ENCODE peak calls at places on chromosomes 6 and 20, in eight cellular contexts. One of them, this sample, is unnamed.

GRCh38 chr6:78538002-78538401 is 329.3 kb upstream of the IRAK1BP1 start:
- DNase-seq in thoracic aorta: no peak
- DNase-seq in left ventricle myocardium inferior: no peak
- DNase-seq in heart right ventricle: no peak
- DNase-seq in H9: no peak
- DNase-seq in colonic mucosa: no peak
- DNase-seq in AG09309: no peak
- DNase-seq in B cell: no peak
- DNase-seq in this sample: no peak

GRCh38 chr6:92468066-92468465 is 951.3 kb downstream of the EPHA7 start:
- DNase-seq in heart right ventricle: no peak
- DNase-seq in H9: no peak
- DNase-seq in thoracic aorta: no peak
- DNase-seq in left ventricle myocardium inferior: no peak
- DNase-seq in colonic mucosa: no peak
- DNase-seq in AG09309: no peak
- DNase-seq in B cell: no peak
- DNase-seq in this sample: no peak

GRCh38 chr6:37688088-37688850 is 9.4 kb downstream of the MDGA1 start:
- DNase-seq in left ventricle myocardium inferior: no peak
- DNase-seq in colonic mucosa: no peak
- DNase-seq in heart right ventricle: no peak
- DNase-seq in B cell: no peak
- DNase-seq in AG09309: no peak
- DNase-seq in H9: no peak
- DNase-seq in thoracic aorta: no peak
- DNase-seq in this sample: no peak

GRCh38 chr6:107847844-107848802 is 24.0 kb upstream of the SCML4 start:
- DNase-seq in colonic mucosa: peak
- DNase-seq in heart right ventricle: peak
- DNase-seq in AG09309: peak
- DNase-seq in B cell: peak
- DNase-seq in left ventricle myocardium inferior: peak
- DNase-seq in thoracic aorta: peak
- DNase-seq in H9: peak
- DNase-seq in this sample: peak

GRCh38 chr20:36344517-36345132 is 38.5 kb downstream of the DLGAP4 start:
- DNase-seq in left ventricle myocardium inferior: peak
- DNase-seq in H9: peak
- DNase-seq in AG09309: peak
- DNase-seq in B cell: no peak
- DNase-seq in colonic mucosa: peak
- DNase-seq in thoracic aorta: no peak
- DNase-seq in heart right ventricle: no peak
- DNase-seq in this sample: peak

GRCh38 chr20:38764563-38765355 is 16.5 kb downstream of the ACTR5 start:
- DNase-seq in thoracic aorta: no peak
- DNase-seq in B cell: no peak
- DNase-seq in AG09309: peak
- DNase-seq in colonic mucosa: no peak
- DNase-seq in left ventricle myocardium inferior: no peak
- DNase-seq in H9: no peak
- DNase-seq in heart right ventricle: no peak
- DNase-seq in this sample: no peak

GRCh38 chr6:97626586-97627441 is 343.8 kb upstream of the MMS22L start:
- DNase-seq in left ventricle myocardium inferior: no peak
- DNase-seq in heart right ventricle: no peak
- DNase-seq in AG09309: no peak
- DNase-seq in thoracic aorta: no peak
- DNase-seq in H9: no peak
- DNase-seq in B cell: no peak
- DNase-seq in colonic mucosa: no peak
- DNase-seq in this sample: peak

GRCh38 chr6:104956663-104957294 is at the start of gene LIN28B:
- DNase-seq in H9: no peak
- DNase-seq in heart right ventricle: no peak
- DNase-seq in AG09309: no peak
- DNase-seq in thoracic aorta: no peak
- DNase-seq in colonic mucosa: no peak
- DNase-seq in left ventricle myocardium inferior: no peak
- DNase-seq in B cell: no peak
- DNase-seq in this sample: no peak

GRCh38 chr20:21832442-21833152 is 127.1 kb downstream of the PAX1 start:
- DNase-seq in colonic mucosa: no peak
- DNase-seq in left ventricle myocardium inferior: no peak
- DNase-seq in B cell: no peak
- DNase-seq in thoracic aorta: no peak
- DNase-seq in H9: no peak
- DNase-seq in AG09309: no peak
- DNase-seq in heart right ventricle: no peak
- DNase-seq in this sample: no peak

GRCh38 chr20:63261808-63262528 is 7.7 kb upstream of the NKAIN4 start:
- DNase-seq in AG09309: no peak
- DNase-seq in colonic mucosa: no peak
- DNase-seq in heart right ventricle: no peak
- DNase-seq in left ventricle myocardium inferior: no peak
- DNase-seq in H9: no peak
- DNase-seq in B cell: no peak
- DNase-seq in thoracic aorta: no peak
- DNase-seq in this sample: no peak

GRCh38 chr6:38337819-38338465 is 301.8 kb downstream of the BTBD9 start:
- DNase-seq in heart right ventricle: no peak
- DNase-seq in H9: no peak
- DNase-seq in left ventricle myocardium inferior: no peak
- DNase-seq in B cell: no peak
- DNase-seq in colonic mucosa: no peak
- DNase-seq in thoracic aorta: no peak
- DNase-seq in AG09309: peak
- DNase-seq in this sample: no peak

GRCh38 chr6:134398453-134398852 is 80.5 kb upstream of the SGK1 start:
- DNase-seq in thoracic aorta: no peak
- DNase-seq in AG09309: no peak
- DNase-seq in B cell: peak
- DNase-seq in left ventricle myocardium inferior: no peak
- DNase-seq in colonic mucosa: no peak
- DNase-seq in heart right ventricle: no peak
- DNase-seq in H9: no peak
- DNase-seq in this sample: no peak

GRCh38 chr20:61608275-61609085 is 356.4 kb downstream of the CDH4 start:
- DNase-seq in AG09309: no peak
- DNase-seq in left ventricle myocardium inferior: no peak
- DNase-seq in H9: peak
- DNase-seq in thoracic aorta: no peak
- DNase-seq in colonic mucosa: no peak
- DNase-seq in heart right ventricle: no peak
- DNase-seq in B cell: no peak
- DNase-seq in this sample: peak

GRCh38 chr6:9404351-9405146 is 969.2 kb upstream of the SLC35B3 start:
- DNase-seq in B cell: no peak
- DNase-seq in heart right ventricle: no peak
- DNase-seq in left ventricle myocardium inferior: no peak
- DNase-seq in AG09309: no peak
- DNase-seq in colonic mucosa: no peak
- DNase-seq in H9: no peak
- DNase-seq in thoracic aorta: no peak
- DNase-seq in this sample: no peak

GRCh38 chr6:36346486-36346885 is 9.8 kb upstream of the BNIP5 start:
- DNase-seq in B cell: no peak
- DNase-seq in AG09309: no peak
- DNase-seq in thoracic aorta: no peak
- DNase-seq in colonic mucosa: no peak
- DNase-seq in left ventricle myocardium inferior: no peak
- DNase-seq in H9: no peak
- DNase-seq in heart right ventricle: no peak
- DNase-seq in this sample: no peak

GRCh38 chr6:56370591-56371198 is 123.3 kb upstream of the COL21A1 start:
- DNase-seq in AG09309: peak
- DNase-seq in colonic mucosa: peak
- DNase-seq in thoracic aorta: peak
- DNase-seq in left ventricle myocardium inferior: no peak
- DNase-seq in H9: no peak
- DNase-seq in heart right ventricle: no peak
- DNase-seq in B cell: no peak
- DNase-seq in this sample: no peak
- TF ChIP-seq CTCF in AG09309: no peak
- TF ChIP-seq CTCF in colonic mucosa: no peak
- TF ChIP-seq CTCF in thoracic aorta: no peak
- TF ChIP-seq CTCF in left ventricle myocardium inferior: no peak
- TF ChIP-seq CTCF in H9: no peak
- TF ChIP-seq CTCF in heart right ventricle: no peak
- TF ChIP-seq CTCF in B cell: no peak
- TF ChIP-seq CTCF in this sample: no peak

GRCh38 chr6:125986295-125986955 is at the start of gene TRMT11:
- DNase-seq in H9: peak
- DNase-seq in left ventricle myocardium inferior: peak
- DNase-seq in heart right ventricle: peak
- DNase-seq in B cell: peak
- DNase-seq in thoracic aorta: peak
- DNase-seq in AG09309: no peak
- DNase-seq in colonic mucosa: peak
- DNase-seq in this sample: peak
- TF ChIP-seq CTCF in H9: no peak
- TF ChIP-seq CTCF in left ventricle myocardium inferior: no peak
- TF ChIP-seq CTCF in heart right ventricle: no peak
- TF ChIP-seq CTCF in B cell: no peak
- TF ChIP-seq CTCF in thoracic aorta: no peak
- TF ChIP-seq CTCF in AG09309: peak
- TF ChIP-seq CTCF in colonic mucosa: no peak
- TF ChIP-seq CTCF in this sample: no peak

GRCh38 chr20:60143450-60143849 is 185.2 kb downstream of the CDH26 start:
- DNase-seq in thoracic aorta: no peak
- DNase-seq in colonic mucosa: no peak
- DNase-seq in left ventricle myocardium inferior: no peak
- DNase-seq in heart right ventricle: no peak
- DNase-seq in B cell: no peak
- DNase-seq in AG09309: no peak
- DNase-seq in H9: no peak
- DNase-seq in this sample: no peak
- TF ChIP-seq CTCF in thoracic aorta: no peak
- TF ChIP-seq CTCF in colonic mucosa: no peak
- TF ChIP-seq CTCF in left ventricle myocardium inferior: no peak
- TF ChIP-seq CTCF in heart right ventricle: no peak
- TF ChIP-seq CTCF in B cell: no peak
- TF ChIP-seq CTCF in AG09309: no peak
- TF ChIP-seq CTCF in H9: no peak
- TF ChIP-seq CTCF in this sample: no peak

GRCh38 chr6:130457605-130458004 is 91.8 kb downstream of the TMEM200A start:
- DNase-seq in H9: peak
- DNase-seq in AG09309: no peak
- DNase-seq in heart right ventricle: no peak
- DNase-seq in colonic mucosa: no peak
- DNase-seq in thoracic aorta: no peak
- DNase-seq in B cell: no peak
- DNase-seq in left ventricle myocardium inferior: no peak
- DNase-seq in this sample: peak
- TF ChIP-seq CTCF in H9: no peak
- TF ChIP-seq CTCF in AG09309: peak
- TF ChIP-seq CTCF in heart right ventricle: no peak
- TF ChIP-seq CTCF in colonic mucosa: no peak
- TF ChIP-seq CTCF in thoracic aorta: no peak
- TF ChIP-seq CTCF in B cell: no peak
- TF ChIP-seq CTCF in left ventricle myocardium inferior: no peak
- TF ChIP-seq CTCF in this sample: peak

This sample was measured in GM23338.